ENCODE peak calls at places on chromosome 12, in five cellular contexts. N, K, Q, Z and B are unnamed samples.

GRCh38 chr12:33828326-33828725 is 194.0 kb upstream of the ALG10 start:
- DNase-seq in N (no peak), K (no peak), Q (no peak), Z (no peak), B (no peak)

GRCh38 chr12:42705863-42706262 is 116.3 kb upstream of the PRICKLE1 start:
- DNase-seq in N (peak; percentile 90), K (peak; percentile 71), Q (peak; percentile 73), Z (peak; percentile 78), B (peak; percentile 9)

GRCh38 chr12:88595697-88596096 is 15.4 kb upstream of the KITLG start:
- DNase-seq in N (no peak), K (no peak), Q (no peak), Z (no peak), B (no peak)

GRCh38 chr12:79252358-79253075 is 387.9 kb downstream of the SYT1 start:
- DNase-seq in N (peak; percentile 41), K (no peak), Q (no peak), Z (no peak), B (no peak)

GRCh38 chr12:4780624-4781023 is 60.4 kb downstream of the GALNT8 start:
- DNase-seq in N (no peak), K (no peak), Q (no peak), Z (no peak), B (no peak)

GRCh38 chr12:39165338-39165737 is 259.9 kb upstream of the CPNE8 start:
- DNase-seq in N (no peak), K (no peak), Q (no peak), Z (no peak), B (no peak)

GRCh38 chr12:107670999-107671643 is 14.5 kb upstream of the PWP1 start:
- DNase-seq in N (peak; percentile 35), K (no peak), Q (no peak), Z (no peak), B (no peak)

GRCh38 chr12:71214511-71215285 is 56.9 kb upstream of the TSPAN8 start:
- DNase-seq in N (no peak), K (no peak), Q (no peak), Z (no peak), B (no peak)

GRCh38 chr12:93847517-93848452 is 170.6 kb downstream of the CRADD start:
- DNase-seq in N (no peak), K (no peak), Q (no peak), Z (no peak), B (no peak)

GRCh38 chr12:130989391-130989790 is 35.7 kb downstream of the ADGRD1 start:
- DNase-seq in N (no peak), K (peak; percentile 66), Q (no peak), Z (no peak), B (no peak)

GRCh38 chr12:133130808-133131128 is 341 bp downstream of the ZNF10 start:
- DNase-seq in N (no peak), K (peak; percentile 87), Q (peak; percentile 44), Z (peak; percentile 66), B (no peak)

GRCh38 chr12:42372154-42372791 is 46.3 kb downstream of the PPHLN1 start:
- DNase-seq in N (peak; percentile 57), K (no peak), Q (no peak), Z (no peak), B (peak; percentile 11)

GRCh38 chr12:75666126-75666979 is 154.9 kb upstream of the KRR1 start:
- DNase-seq in N (no peak), K (no peak), Q (no peak), Z (no peak), B (no peak)

GRCh38 chr12:14663002-14663401 is 33.4 kb downstream of the GUCY2C start:
- DNase-seq in N (no peak), K (no peak), Q (no peak), Z (no peak), B (no peak)

DNA sequence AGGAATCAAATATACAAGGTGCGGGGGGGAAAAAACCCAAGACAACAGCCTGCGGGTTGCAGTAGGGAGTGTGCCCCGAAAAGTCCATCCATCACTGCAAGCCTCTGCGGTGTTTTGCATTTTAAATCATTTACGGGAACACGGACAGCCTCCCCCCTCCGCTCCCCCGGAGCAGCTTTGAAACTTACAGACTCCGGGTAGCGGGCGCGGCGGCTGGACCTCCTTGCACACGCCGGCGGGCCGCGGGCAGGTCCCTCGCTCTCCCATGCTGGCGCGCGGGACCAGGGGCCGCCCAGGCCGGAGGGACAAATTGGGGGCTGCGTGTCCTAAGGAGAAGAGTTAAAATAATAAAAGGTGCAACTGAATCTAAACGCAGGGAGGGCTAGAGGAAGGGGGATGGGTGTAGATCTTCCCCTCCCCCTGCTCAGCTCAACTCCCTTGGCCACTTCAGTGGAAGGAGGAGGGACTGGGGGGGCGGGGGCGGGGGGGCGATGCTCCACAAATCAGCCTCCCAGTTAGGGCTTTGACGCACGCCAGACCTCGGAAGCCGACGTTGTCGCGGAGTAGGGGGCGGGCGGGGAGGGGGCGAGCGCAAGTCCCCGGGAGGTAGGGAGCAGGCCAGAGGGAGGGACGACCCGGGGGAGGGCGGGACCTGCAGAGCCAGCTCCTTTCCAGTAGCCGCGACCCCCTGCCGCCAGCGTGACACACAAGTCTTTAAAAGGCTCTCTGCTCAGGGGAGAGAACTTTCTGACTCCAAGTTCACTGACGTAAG is at the start of gene KCNJ8:
- DNase-seq in N (no peak), K (peak; percentile 74), Q (peak; percentile 88), Z (peak; percentile 81), B (no peak)
- TF ChIP-seq POLR2A in N (no peak), K (no peak), Q (peak; percentile 36), Z (no peak), B (no peak)

DNA sequence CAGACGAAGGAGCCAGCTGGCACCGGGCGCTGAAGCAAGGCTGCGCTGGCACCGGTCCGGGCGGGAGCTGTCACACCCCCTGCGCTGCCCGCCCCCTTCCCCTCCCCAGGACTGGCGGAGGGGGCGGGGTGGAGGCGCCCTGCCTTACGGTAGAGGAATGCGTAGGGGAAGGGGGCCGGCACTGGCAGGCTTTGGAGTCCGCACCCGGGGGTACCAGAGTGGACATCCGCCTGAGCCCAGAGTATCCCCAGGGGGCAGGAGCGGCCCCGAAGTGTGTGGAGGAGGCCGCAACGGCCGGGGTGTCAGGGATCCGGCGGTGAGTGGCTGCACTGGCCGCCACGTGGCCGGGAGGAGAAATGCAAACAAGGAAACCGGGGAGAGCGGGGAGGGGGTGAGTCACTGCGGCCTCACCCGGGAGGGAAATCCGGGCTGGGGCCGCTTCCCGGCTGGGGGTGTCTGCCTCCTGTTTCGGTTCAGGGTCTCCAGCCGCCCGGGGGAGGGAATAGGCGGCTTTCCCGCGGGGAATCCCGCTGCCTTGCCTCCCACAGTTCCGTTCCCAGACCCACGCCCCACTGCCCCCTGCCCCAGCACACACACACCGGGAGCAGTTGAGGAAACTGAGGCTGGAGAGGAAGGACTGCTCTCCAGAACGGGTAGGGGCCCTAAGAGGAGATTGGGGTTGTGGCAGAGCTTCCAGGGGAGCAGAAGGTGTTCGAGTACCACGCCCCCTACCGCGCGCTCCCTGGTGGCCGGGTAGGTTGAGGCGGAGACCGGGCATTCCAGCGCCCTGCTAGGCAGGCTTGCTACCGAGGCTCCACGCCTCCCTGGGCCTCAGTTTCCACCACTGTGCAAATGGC is at the start of gene RAPGEF3:
- DNase-seq in N (peak; percentile 94), K (peak; percentile 94), Q (peak; percentile 87), Z (peak; percentile 93), B (peak; percentile 98)
- TF ChIP-seq POLR2A in N (peak; percentile 67), K (no peak), Q (peak; percentile 26), Z (no peak), B (peak; percentile 25)

GRCh38 chr12:55833056-55833455 is 3.7 kb upstream of the DNAJC14 start:
- DNase-seq in N (no peak), K (peak; percentile 78), Q (no peak), Z (no peak), B (no peak)

GRCh38 chr12:55831407-55831880 is 2.1 kb upstream of the DNAJC14 start:
- DNase-seq in N (no peak), K (peak; percentile 44), Q (no peak), Z (peak; percentile 76), B (no peak)

GRCh38 chr12:55829967-55830600 is 697 bp upstream of the DNAJC14 start:
- DNase-seq in N (peak; percentile 70), K (peak; percentile 93), Q (peak; percentile 80), Z (peak; percentile 87), B (no peak)

GRCh38 chr12:55828357-55828756 is 1.0 kb downstream of the DNAJC14 start:
- DNase-seq in N (no peak), K (no peak), Q (peak; percentile 58), Z (peak; percentile 66), B (no peak)

GRCh38 chr12:55830601-55831406 is 1.4 kb upstream of the DNAJC14 start:
- DNase-seq in N (peak; percentile 76), K (peak; percentile 85), Q (peak; percentile 88), Z (peak; percentile 90), B (no peak)
- TF ChIP-seq POLR2A in N (peak; percentile 52), K (no peak), Q (peak; percentile 90), Z (peak; percentile 59), B (no peak)

GRCh38 chr12:57049890-57050289 is at the start of gene MYO1A:
- DNase-seq in N (no peak), K (no peak), Q (no peak), Z (no peak), B (peak; percentile 22)
- TF ChIP-seq POLR2A in N (no peak), K (no peak), Q (no peak), Z (no peak), B (no peak)

DNA sequence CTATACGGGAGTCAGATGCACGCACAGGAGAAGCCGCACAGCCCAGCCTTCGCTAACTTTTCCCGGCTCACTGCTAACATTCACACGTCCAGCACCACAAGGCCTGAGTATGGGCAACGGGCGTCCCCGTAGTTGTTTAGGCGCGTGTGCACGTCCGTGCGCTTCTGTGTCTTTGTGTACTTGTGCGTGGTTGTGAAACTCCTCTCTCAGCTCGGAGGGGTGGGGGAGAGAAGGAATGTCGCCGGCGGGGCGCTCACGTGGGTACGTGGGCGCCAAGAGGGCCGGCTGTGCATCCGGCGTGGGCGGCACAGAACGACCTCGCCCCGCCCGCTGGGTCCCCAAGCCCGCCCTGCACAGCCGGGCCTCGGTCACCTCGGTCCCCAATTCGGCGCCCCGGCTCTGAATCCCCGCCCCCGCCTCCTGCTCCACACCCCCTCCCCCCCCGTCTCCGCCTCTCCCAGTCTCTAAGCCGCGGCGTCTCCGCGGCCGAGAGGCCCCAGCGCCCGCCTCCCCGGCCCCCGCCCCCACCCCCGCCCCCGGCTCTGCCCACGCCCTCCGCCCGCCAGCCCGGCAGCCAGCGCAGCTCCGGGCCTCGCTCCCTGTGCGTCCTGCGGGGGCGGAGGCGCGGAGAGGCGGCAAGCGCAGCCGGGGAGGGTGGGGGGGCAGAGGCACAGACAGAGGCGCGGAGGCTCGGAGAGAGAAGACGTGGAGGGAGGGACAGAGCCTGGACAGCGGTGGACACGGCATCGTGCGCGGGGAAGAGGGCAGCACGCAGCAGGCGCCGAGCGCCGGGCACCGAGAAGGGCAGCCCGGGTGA is at the start of gene NAB2:
- DNase-seq in N (peak; percentile 89), K (peak; percentile 99), Q (peak; percentile 96), Z (peak; percentile 98), B (peak; percentile 86)
- TF ChIP-seq POLR2A in N (peak; percentile 57), K (no peak), Q (peak; percentile 88), Z (peak; percentile 76), B (peak; percentile 57)

DNA sequence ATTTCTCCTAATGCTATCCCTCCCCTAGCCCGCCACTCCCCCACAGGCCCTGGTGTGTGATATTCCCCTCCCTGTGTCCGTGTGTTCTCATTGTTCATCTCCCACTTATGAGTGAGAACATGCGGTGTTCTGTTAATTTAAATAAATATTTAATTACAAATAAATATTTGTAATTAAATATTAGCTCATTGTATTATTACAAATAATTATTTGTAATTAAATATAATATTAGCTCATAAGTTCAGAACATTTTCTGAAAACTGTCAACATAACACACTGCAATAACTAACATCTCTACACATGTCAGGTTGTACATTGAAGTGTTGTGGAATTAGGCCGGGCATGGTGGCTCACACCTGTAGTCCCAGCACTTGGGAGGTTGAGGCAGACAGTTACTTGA is 5.4 kb downstream of the RAB3IP start:
- DNase-seq in N (no peak), K (no peak), Q (no peak), Z (no peak), B (no peak)
- TF ChIP-seq POLR2A in N (no peak), K (no peak), Q (no peak), Z (no peak), B (no peak)

GRCh38 chr12:57072661-57073060 is 5.9 kb downstream of the NEMP1 start:
- DNase-seq in N (no peak), K (no peak), Q (no peak), Z (no peak), B (no peak)
- TF ChIP-seq POLR2A in N (no peak), K (no peak), Q (no peak), Z (no peak), B (no peak)